ENCODE peak calls at places on chromosomes 11 and 22, in six cellular contexts. H is HepG2, L is SK-N-SH, G is K562, P is H1, C is GM12878. Y is an unnamed sample. For H3K9me3, the result is how much of the 10 kb centered on the place peaks cover.

GRCh38 chr22:22069450-22070370 is 87.1 kb upstream of the TOP3B start:
- DNase-seq in P (no peak), H (no peak), L (no peak), C (no peak), G (no peak), Y (no peak)

GRCh38 chr22:37051629-37052385 is at the start of gene KCTD17:
- DNase-seq in P (peak), L (peak), H (no peak), C (no peak), G (peak), Y (peak)

GRCh38 chr11:13859986-13860385 is 102.5 kb upstream of the SPON1 start:
- DNase-seq in L (no peak), H (no peak), P (no peak), C (no peak), G (no peak), Y (no peak)

GRCh38 chr22:39174498-39175120 is 22.1 kb upstream of the CBX7 start:
- DNase-seq in C (no peak), L (peak), H (peak), G (peak), P (peak), Y (peak)

GRCh38 chr11:65773784-65774411 is 6.9 kb downstream of the AP5B1 start:
- DNase-seq in L (no peak), H (no peak), C (no peak), P (no peak), G (no peak), Y (no peak)

GRCh38 chr22:44942056-44942455 is 67.7 kb downstream of the PHF21B start:
- DNase-seq in P (no peak), H (no peak), G (no peak), L (peak), C (no peak), Y (no peak)

GRCh38 chr11:84780689-84781293 is 846.4 kb downstream of the DLG2 start:
- DNase-seq in C (no peak), G (no peak), P (no peak), L (no peak), H (peak), Y (peak)

GRCh38 chr11:35165416-35166368 is 26.7 kb downstream of the CD44 start:
- DNase-seq in H (no peak), L (no peak), G (no peak), C (peak), P (no peak), Y (no peak)

GRCh38 chr11:116776522-116776984 is 3.8 kb upstream of the BUD13 start:
- DNase-seq in H (no peak), L (no peak), C (no peak), G (no peak), P (no peak), Y (no peak)

GRCh38 chr11:73538381-73538872 is 59.5 kb downstream of the FAM168A start:
- DNase-seq in H (no peak), C (peak), G (no peak), L (peak), P (no peak), Y (no peak)

GRCh38 chr11:76424379-76424778 is 20.4 kb upstream of the EMSY start:
- DNase-seq in G (no peak), H (no peak), C (peak), P (no peak), L (no peak), Y (no peak)

GRCh38 chr11:73249858-73250773 is 22.0 kb upstream of the P2RY6 start:
- DNase-seq in P (no peak), C (no peak), H (no peak), L (no peak), G (no peak), Y (no peak)

GRCh38 chr11:12434255-12434654 is 56.9 kb downstream of the PARVA start:
- DNase-seq in H (no peak), P (no peak), L (no peak), G (no peak), C (no peak), Y (no peak)

GRCh38 chr11:119839504-119840133 is 110.6 kb upstream of the NECTIN1 start:
- DNase-seq in P (no peak), G (no peak), L (peak), H (no peak), C (no peak), Y (no peak)

GRCh38 chr11:69010361-69010891 is 2.6 kb downstream of the MRGPRF start:
- DNase-seq in G (no peak), H (no peak), P (no peak), L (peak), C (no peak), Y (no peak)

GRCh38 chr22:37538590-37539357 is 19.6 kb upstream of the CARD10 start:
- DNase-seq in C (peak), P (peak), L (peak), G (peak), H (peak), Y (peak)

GRCh38 chr11:116312560-116313340 is 460.0 kb downstream of the BUD13 start:
- DNase-seq in G (no peak), L (peak), H (no peak), C (no peak), P (peak), Y (no peak)

GRCh38 chr11:34264266-34265110 is 93.3 kb downstream of the ABTB2 start:
- DNase-seq in H (no peak), L (no peak), C (no peak), P (no peak), G (no peak), Y (no peak)

GRCh38 chr22:33476206-33476605 is 418.0 kb upstream of the SYN3 start:
- DNase-seq in L (no peak), G (no peak), P (no peak), C (no peak), H (peak), Y (no peak)

GRCh38 chr11:121471167-121471566 is 18.4 kb upstream of the SORL1-AS1 start:
- DNase-seq in H (no peak), P (no peak), L (no peak), C (no peak), G (no peak), Y (no peak)

GRCh38 chr11:83583953-83584352 is 297.8 kb upstream of the CCDC90B start:
- DNase-seq in L (no peak), C (peak), H (no peak), P (no peak), G (no peak), Y (no peak)

GRCh38 chr11:76139317-76139716 is 67.0 kb downstream of the WNT11 start:
- DNase-seq in G (no peak), C (no peak), H (no peak), P (no peak), L (no peak), Y (no peak)

GRCh38 chr11:34915136-34916013 is 804 bp downstream of the APIP start:
- DNase-seq in G (no peak), P (no peak), C (no peak), H (no peak), L (no peak), Y (no peak)

GRCh38 chr11:47051217-47051616 is 114.7 kb downstream of the CSTPP1 start:
- DNase-seq in L (no peak), C (no peak), G (no peak), H (no peak), P (no peak), Y (no peak)

GRCh38 chr11:86592047-86592564 is 80.3 kb downstream of the ME3 start:
- DNase-seq in P (no peak), G (no peak), C (no peak), L (no peak), H (no peak), Y (no peak)

GRCh38 chr11:47259178-47259977 is 1.6 kb downstream of the NR1H3 start:
- DNase-seq in P (peak), L (peak), C (no peak), G (no peak), H (peak), Y (no peak)

GRCh38 chr22:38944653-38945052 is 12.8 kb upstream of the APOBEC3A start:
- DNase-seq in L (no peak), G (no peak), P (no peak), H (no peak), C (no peak), Y (no peak)

GRCh38 chr11:71451596-71452353 is 1.2 kb upstream of the NADSYN1 start:
- DNase-seq in G (no peak), P (no peak), C (no peak), H (peak), L (no peak), Y (no peak)

GRCh38 chr11:38014405-38014804 is 1416.4 kb upstream of the RAG2 start:
- DNase-seq in P (no peak), L (no peak), G (no peak), H (no peak), C (no peak), Y (no peak)

GRCh38 chr11:33040127-33040861 is 922 bp downstream of the TCP11L1 start:
- DNase-seq in P (no peak), G (no peak), L (peak), C (no peak), H (no peak), Y (no peak)

GRCh38 chr22:50444663-50445062 is 30.2 kb downstream of the SBF1 start:
- DNase-seq in H (no peak), C (no peak), G (no peak), P (no peak), L (no peak), Y (peak)

GRCh38 chr22:25169278-25170031 is 30.2 kb upstream of the CRYBB3 start:
- DNase-seq in L (no peak), P (no peak), C (no peak), H (peak), G (no peak), Y (peak)

GRCh38 chr11:13304655-13305340 is 27.2 kb downstream of the BMAL1 start:
- DNase-seq in C (no peak), L (no peak), G (no peak), H (no peak), P (no peak), Y (no peak)

GRCh38 chr11:73173755-73174494 is 31.8 kb upstream of the FCHSD2 start:
- DNase-seq in C (no peak), L (no peak), H (peak), P (no peak), G (no peak), Y (no peak)

DNA sequence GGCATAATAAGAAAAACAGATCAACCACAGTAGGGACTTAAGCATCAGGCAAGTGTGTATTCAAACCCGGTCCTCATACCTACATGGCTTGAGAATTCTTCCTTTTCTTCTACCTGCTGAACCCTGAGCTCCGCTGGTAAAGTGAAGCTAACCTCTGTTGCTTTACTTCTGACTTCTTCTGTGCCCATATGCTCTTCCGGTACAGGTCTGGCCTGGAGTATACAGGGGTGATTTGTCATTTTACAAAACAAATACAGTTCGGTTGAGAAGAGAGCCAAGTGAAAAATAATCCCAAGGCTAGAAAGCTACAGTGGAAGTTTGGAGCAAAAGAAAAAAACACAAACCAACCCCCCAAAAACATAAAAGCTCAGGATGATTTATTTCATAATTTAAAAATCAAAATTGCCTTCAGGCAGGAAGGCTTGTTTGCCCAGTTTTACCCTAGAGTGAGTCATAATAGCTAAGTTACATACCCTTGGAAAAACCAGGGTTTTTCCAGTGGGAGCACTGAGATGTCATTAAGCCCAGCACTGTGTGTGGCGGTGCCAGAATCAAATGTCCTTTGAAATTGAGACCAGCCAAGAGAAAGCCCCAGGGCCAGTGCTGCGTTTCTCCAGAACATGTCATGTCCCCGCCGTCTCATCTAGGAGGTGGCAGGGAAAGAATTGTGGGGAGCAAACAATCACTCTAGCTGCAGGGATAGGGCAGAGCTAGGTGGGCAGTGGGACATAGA is 305.5 kb upstream of the ISX start:
- DNase-seq in P (no peak), G (no peak), H (no peak), C (no peak), L (no peak), Y (no peak)
- H3K4me2 ChIP-seq in P (no peak), G (no peak), H (no peak), C (no peak), L (no peak), Y (no peak)

GRCh38 chr11:25943777-25944661 is 387.9 kb upstream of the ANO3 start:
- DNase-seq in H (no peak), P (no peak), G (no peak), L (peak), C (no peak), Y (no peak)

GRCh38 chr11:25939691-25940090 is 392.2 kb upstream of the ANO3 start:
- DNase-seq in G (no peak), L (no peak), P (no peak), C (no peak), H (no peak), Y (no peak)

GRCh38 chr11:25938952-25939351 is 393.0 kb upstream of the ANO3 start:
- DNase-seq in P (no peak), L (no peak), H (no peak), C (no peak), G (no peak), Y (no peak)

GRCh38 chr11:25943031-25943430 is 388.9 kb upstream of the ANO3 start:
- DNase-seq in G (no peak), H (no peak), C (no peak), P (no peak), L (no peak), Y (no peak)

DNA sequence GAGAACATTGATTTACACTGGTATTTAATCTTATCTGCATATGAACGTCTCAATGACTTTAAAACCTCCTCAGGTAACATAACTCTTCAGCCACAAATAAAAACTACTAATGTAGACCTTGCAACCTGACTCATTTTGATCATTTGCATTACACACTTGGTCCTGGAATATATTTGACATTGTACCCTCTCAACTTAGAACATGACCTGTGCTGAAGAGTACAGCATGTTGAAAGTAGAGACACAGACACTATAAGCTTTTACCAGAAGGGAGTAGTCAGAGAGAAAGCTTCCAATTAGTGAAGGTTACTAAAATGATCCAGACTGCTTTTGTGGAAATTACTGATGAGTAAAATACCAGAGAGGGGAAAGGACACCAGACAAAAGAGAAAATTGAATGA is 390.6 kb upstream of the ANO3 start:
- DNase-seq in H (no peak), C (no peak), G (no peak), L (no peak), P (no peak), Y (no peak)
- TF ChIP-seq JUND in H (no peak), C (no peak), G (no peak), L (no peak), P (no peak), Y (no peak)

DNA sequence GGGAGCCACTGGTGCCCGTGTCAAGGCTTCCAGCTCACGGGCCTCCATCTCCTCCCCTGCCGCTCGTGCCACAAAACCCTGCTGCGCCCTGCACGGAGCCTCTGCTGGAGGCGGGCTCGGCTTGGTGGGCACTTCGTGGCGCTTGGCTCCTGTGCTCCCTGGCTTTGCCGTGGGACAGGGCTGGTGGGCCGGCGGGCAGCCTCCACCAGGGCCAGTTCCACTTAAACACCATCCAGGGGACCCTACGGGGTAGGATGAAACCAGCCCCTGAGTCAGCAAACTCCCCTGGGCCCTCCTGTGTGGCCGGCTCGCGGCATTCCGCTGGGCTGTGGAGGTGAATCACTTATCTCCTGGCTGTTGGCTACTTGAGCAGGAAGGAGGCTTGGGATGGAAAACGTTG is 1304.6 kb downstream of the BRD1 start:
- DNase-seq in C (no peak), L (no peak), H (no peak), G (no peak), P (no peak), Y (no peak)
- H3K9me3 ChIP-seq in C (under half), L (under half), H (under half), G (under half), P (under half), Y (under half)

DNA sequence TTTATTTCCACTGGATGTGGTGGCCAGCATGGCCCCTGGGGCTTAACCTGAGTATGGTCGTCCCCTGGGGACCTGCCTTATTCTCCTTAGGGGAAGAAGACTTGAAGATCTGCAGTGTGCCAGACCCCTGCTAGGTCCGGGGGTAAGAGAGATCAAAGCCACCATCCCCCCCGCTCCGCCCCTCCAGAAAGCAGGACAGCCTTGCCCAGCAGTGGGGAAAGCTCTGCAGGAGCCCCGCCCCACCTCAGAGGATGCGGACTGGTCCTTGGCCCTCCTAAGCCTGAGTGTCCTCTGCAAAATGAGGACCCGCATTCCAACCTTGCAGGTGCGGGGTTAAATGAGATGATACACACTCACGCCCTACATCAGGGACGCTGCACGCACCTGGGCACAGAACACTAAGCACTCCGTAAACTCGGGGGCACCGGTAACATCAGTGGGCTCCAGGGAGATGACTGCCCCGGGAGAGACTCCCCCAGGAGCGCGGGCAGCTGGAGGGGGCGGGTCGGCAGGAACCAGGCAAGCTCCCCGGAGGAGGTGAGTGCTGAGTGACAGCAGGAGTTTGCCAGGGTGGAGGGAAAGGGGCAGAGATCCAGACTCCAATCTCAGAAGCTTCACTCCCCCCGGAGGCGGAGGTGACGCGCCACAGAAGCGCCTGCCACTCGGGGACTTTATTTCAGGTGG is 564 bp upstream of the ANO1 start:
- DNase-seq in H (no peak), C (no peak), P (peak), L (no peak), G (no peak), Y (no peak)
- H3K4me2 ChIP-seq in H (no peak), C (no peak), P (peak), L (no peak), G (no peak), Y (peak)

Y was measured in HCT116.